ENCODE peak calls at places on chromosomes 7 and 10, in seven cellular contexts. C is psoas muscle, D is stomach, L is fibroblast of lung, T is thyroid gland, A is thoracic aorta, Z is prostate gland. S is an unnamed sample.

GRCh38 chr10:120541971-120542370 is 84.9 kb downstream of the PLPP4 start:
- DNase-seq in C (no peak), D (no peak), L (peak; percentile 25), T (no peak), A (no peak), Z (no peak), S (no peak)

GRCh38 chr10:4191894-4192293 is 406.9 kb upstream of the KLF6 start:
- DNase-seq in C (no peak), D (no peak), L (no peak), T (no peak), A (no peak), Z (no peak), S (no peak)

GRCh38 chr7:133535308-133535707 is 282.4 kb downstream of the EXOC4 start:
- DNase-seq in C (no peak), D (no peak), L (peak; percentile 19), T (no peak), A (no peak), Z (no peak), S (no peak)

GRCh38 chr10:45034301-45034700 is 33.6 kb downstream of the ZNF22 start:
- DNase-seq in C (no peak), D (no peak), L (peak; percentile 4), T (peak; percentile 5), A (no peak), Z (no peak), S (no peak)

GRCh38 chr7:2542011-2542923 is 13.1 kb downstream of the BRAT1 start:
- DNase-seq in C (peak; percentile 47), D (no peak), L (no peak), T (no peak), A (no peak), Z (no peak), S (peak; percentile 11)

GRCh38 chr7:131218727-131219128 is 108.9 kb upstream of the MKLN1 start:
- DNase-seq in C (no peak), D (no peak), L (no peak), T (no peak), A (no peak), Z (no peak), S (no peak)

GRCh38 chr7:128742206-128742605 is 3.0 kb downstream of the CALU start:
- DNase-seq in C (no peak), D (no peak), L (peak; percentile 72), T (no peak), A (no peak), Z (no peak), S (no peak)

GRCh38 chr7:136687693-136688322 is 180.6 kb upstream of the CHRM2 start:
- DNase-seq in C (no peak), D (no peak), L (peak; percentile 25), T (no peak), A (no peak), Z (no peak), S (no peak)

GRCh38 chr7:108034586-108034985 is 31.6 kb upstream of the LAMB1 start:
- DNase-seq in C (no peak), D (no peak), L (no peak), T (peak; percentile 82), A (no peak), Z (no peak), S (no peak)

GRCh38 chr7:74183653-74184450 is 9.7 kb downstream of the EIF4H start:
- DNase-seq in C (no peak), D (no peak), L (no peak), T (no peak), A (no peak), Z (no peak), S (no peak)
- TF ChIP-seq CTCF in C (peak; percentile 11), D (no peak), L (peak; percentile 30), T (no peak), A (no peak), Z (no peak), S (no peak)

GRCh38 chr10:72735288-72735926 is 43.5 kb downstream of the MCU start:
- DNase-seq in C (no peak), D (no peak), L (no peak), T (no peak), A (no peak), Z (no peak), S (no peak)

GRCh38 chr10:72740526-72740925 is 48.6 kb downstream of the MCU start:
- DNase-seq in C (peak; percentile 69), D (peak; percentile 60), L (peak; percentile 72), T (no peak), A (no peak), Z (no peak), S (peak; percentile 73)

GRCh38 chr10:72736881-72737280 is 44.9 kb downstream of the MCU start:
- DNase-seq in C (no peak), D (no peak), L (peak; percentile 56), T (no peak), A (no peak), Z (no peak), S (no peak)

GRCh38 chr10:72736176-72736795 is 44.3 kb downstream of the MCU start:
- DNase-seq in C (no peak), D (no peak), L (peak; percentile 35), T (no peak), A (no peak), Z (no peak), S (no peak)

DNA sequence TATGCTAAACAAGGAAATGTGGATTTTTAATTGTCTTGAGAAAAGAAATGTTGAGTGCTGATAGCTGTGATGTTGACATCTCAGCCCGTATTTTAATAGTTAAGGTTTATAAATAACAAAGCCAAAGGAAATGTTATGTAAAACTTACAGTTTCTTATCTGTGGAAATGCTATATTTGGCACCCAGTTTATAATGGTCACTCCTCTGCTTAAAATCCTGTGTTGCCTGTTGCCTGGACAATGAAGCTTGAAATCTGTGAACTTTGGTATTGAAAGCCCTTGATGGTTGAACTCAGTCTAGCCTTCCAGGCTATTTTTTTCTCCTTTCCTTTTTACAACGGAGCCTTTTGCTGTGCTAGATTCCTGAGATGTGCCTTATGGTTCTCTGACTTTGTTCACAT is 46.5 kb downstream of the MCU start:
- DNase-seq in C (no peak), D (no peak), L (peak; percentile 23), T (no peak), A (no peak), Z (no peak), S (no peak)
- H3K27ac ChIP-seq in C (peak overlapping the region; percentile 82), D (no peak overlapping the region), L (peak overlapping the region; percentile 33), T (no peak overlapping the region), A (peak overlapping the region; percentile 79), Z (no peak overlapping the region), S (peak overlapping the region; percentile 34)

DNA sequence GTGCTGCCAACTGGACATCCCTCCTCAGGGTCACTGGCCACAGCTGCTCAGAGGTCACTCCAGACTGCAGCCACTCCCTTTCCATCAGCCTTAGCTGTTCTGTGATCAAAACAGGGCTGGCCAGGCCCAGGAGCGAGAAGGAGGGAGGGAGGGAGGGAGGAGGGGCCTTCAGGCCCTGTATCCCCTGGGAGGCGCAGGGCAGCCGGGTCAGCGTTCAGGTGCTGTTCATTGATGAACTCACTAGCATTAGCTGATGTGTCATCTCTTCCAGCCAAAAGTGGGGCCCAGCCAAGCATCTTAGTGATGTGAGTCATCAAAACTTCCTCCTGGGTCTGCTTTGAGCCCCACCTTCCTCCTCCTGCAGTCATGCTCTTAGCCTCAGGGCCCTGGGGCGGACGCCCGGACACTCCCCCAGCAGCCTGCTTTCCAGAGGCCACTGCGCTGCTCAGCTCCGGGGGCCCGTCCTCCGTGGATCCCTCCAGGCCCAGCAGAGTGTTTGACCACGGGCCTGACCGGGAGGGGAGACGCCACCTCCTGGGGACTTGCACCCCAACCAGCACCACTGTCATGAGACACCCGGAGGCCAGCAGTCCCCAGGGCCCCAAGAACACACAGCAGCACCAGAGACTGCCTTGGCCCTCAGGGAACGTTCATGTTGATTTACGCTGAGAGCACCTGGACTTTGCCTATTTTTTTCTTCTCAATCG is 149.2 kb downstream of the PRKAG2 start:
- DNase-seq in C (peak; percentile 89), D (peak; percentile 65), L (peak; percentile 97), T (peak; percentile 25), A (peak; percentile 68), Z (peak; percentile 58), S (peak; percentile 65)
- TF ChIP-seq CTCF in C (no peak), D (no peak), L (no peak), T (no peak), A (no peak), Z (no peak), S (no peak)

DNA sequence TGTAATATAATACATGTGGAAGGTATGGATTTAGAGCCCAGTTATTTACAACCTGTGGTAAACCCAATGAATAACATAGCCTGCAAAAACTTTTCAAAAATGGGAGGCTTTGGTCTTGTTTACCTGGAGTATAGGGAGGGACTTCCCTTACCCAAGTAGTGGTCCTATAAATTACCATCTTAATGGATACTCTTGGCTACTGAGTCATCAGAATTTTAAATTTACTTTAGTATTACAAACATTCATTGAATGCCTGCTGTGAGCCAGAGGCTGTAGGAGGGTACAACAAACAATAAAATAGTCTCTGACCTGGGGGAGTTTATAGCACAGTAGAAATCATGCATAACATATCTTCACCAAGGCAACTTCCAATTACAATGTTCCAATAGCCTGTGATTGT is 365.1 kb downstream of the BBS9 start:
- DNase-seq in C (no peak), D (no peak), L (no peak), T (no peak), A (no peak), Z (no peak), S (no peak)
- H3K27ac ChIP-seq in C (peak overlapping the region; percentile 51), D (no peak overlapping the region), L (no peak overlapping the region), T (no peak overlapping the region), A (peak overlapping the region; percentile 41), Z (no peak overlapping the region), S (no peak overlapping the region)

GRCh38 chr7:117715784-117716445 is 157.3 kb downstream of the CTTNBP2 start:
- DNase-seq in C (no peak), D (no peak), L (peak; percentile 52), T (peak; percentile 10), A (no peak), Z (peak; percentile 63), S (no peak)
- TF ChIP-seq CTCF in C (peak; percentile 22), D (no peak), L (peak; percentile 67), T (no peak), A (peak; percentile 34), Z (peak; percentile 38), S (peak; percentile 74)

DNA sequence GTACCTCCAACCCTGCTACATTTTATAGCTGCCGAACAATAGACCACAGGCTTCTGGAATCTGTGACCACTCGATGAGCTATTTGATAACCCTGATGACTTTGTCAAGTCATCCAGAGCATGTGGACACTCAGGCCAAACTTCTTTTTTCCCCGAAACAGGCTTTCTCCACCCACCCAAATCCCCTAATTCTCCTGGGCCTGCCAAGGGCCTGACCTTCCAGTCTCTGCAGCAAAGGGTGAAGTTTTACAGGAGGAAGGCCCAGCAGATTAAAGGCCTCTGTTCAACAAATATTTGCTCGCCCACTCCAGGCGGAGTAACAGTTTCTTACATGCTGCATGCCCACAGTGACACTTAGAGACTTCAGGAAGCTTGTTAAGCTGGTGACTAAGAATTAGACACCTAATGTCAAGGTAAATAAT is 2.0 kb downstream of the JCAD start:
- DNase-seq in C (no peak), D (no peak), L (peak; percentile 55), T (peak; percentile 27), A (no peak), Z (no peak), S (no peak)
- H3K27ac ChIP-seq in C (peak overlapping the region; percentile 80), D (no peak overlapping the region), L (no peak overlapping the region), T (peak overlapping the region; percentile 59), A (peak overlapping the region; percentile 89), Z (peak overlapping the region; percentile 80), S (no peak overlapping the region)

DNA sequence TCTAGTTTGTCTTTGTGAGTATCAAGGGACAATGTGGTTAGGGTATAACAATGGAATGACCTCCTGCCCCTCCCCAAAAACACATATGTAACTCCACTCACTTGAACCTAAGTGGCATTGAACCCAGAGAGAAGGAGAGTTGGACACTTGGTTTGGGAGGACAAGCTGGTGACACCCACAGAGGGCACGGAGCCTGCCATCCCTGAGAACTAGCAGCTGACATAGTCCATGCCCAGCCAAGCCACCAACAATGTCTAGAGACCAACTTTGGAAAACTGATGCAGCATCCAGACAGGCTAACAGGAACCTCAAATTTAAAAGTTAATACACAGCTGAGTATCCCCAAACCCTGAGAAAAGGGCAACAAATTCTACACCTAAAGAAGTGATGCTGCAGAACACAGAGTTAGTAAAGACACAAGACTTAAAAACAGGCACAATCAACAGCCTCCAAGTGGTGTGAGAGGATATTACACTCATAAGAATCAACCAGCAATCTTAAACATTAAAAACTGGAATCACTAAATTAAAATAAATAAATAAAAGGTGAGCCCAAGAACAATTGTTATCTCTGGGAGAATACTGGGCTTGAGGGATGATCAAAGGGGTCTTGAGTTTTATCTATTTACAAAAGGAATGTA is 27.2 kb downstream of the NUDCD3 start:
- DNase-seq in C (no peak), D (no peak), L (peak; percentile 13), T (no peak), A (no peak), Z (no peak), S (no peak)
- TF ChIP-seq CTCF in C (peak; percentile 28), D (no peak), L (peak; percentile 45), T (no peak), A (no peak), Z (no peak), S (peak; percentile 31)

S was measured in Peyer's patch.